ENCODE peak calls at places on chromosomes 12 and 14, in seven cellular contexts. F, K, C, B, M, Q and V are unnamed samples.

GRCh38 chr12:76964784-76965571 is 86.2 kb upstream of the CSRP2 start:
- DNase-seq in F (no peak), B (no peak), C (no peak), Q (no peak), K (no peak), M (no peak), V (no peak)

GRCh38 chr14:85528882-85529585 is 910 bp upstream of the FLRT2 start:
- DNase-seq in B (peak), C (no peak), F (no peak), K (peak), M (peak), Q (peak), V (no peak)

GRCh38 chr12:82877963-82878362 is 191.3 kb downstream of the TMTC2 start:
- DNase-seq in B (no peak), F (no peak), C (no peak), M (no peak), K (no peak), Q (no peak), V (no peak)

GRCh38 chr14:22572562-22573058 is 16.4 kb downstream of the DAD1 start:
- DNase-seq in F (no peak), K (no peak), M (no peak), B (peak), Q (peak), C (no peak), V (no peak)

GRCh38 chr14:54652890-54653201 is 85.9 kb downstream of the SAMD4A start:
- DNase-seq in B (no peak), C (no peak), F (no peak), M (no peak), K (no peak), Q (no peak), V (no peak)

GRCh38 chr14:55077691-55078151 is 26.3 kb downstream of the MAPK1IP1L start:
- DNase-seq in F (no peak), Q (peak), M (no peak), K (peak), C (no peak), B (peak), V (no peak)

GRCh38 chr14:73235531-73236155 is 1.7 kb upstream of the PAPLN start:
- DNase-seq in B (peak), F (no peak), C (no peak), M (peak), K (no peak), Q (peak), V (no peak)

GRCh38 chr12:39835517-39836489 is 216.2 kb upstream of the ABCD2 start:
- DNase-seq in C (no peak), F (no peak), M (no peak), B (no peak), K (no peak), Q (no peak), V (no peak)

GRCh38 chr12:32702470-32702869 is 23.4 kb downstream of the DNM1L start:
- DNase-seq in F (no peak), Q (no peak), B (peak), C (no peak), M (no peak), K (no peak), V (no peak)

GRCh38 chr12:94649349-94650142 is 811 bp downstream of the TMCC3 start:
- DNase-seq in C (peak), B (peak), M (no peak), K (peak), Q (peak), F (no peak), V (no peak)

GRCh38 chr14:33847066-33847465 is 103.8 kb downstream of the EGLN3 start:
- DNase-seq in C (no peak), Q (no peak), K (no peak), F (no peak), M (no peak), B (no peak), V (no peak)

DNA sequence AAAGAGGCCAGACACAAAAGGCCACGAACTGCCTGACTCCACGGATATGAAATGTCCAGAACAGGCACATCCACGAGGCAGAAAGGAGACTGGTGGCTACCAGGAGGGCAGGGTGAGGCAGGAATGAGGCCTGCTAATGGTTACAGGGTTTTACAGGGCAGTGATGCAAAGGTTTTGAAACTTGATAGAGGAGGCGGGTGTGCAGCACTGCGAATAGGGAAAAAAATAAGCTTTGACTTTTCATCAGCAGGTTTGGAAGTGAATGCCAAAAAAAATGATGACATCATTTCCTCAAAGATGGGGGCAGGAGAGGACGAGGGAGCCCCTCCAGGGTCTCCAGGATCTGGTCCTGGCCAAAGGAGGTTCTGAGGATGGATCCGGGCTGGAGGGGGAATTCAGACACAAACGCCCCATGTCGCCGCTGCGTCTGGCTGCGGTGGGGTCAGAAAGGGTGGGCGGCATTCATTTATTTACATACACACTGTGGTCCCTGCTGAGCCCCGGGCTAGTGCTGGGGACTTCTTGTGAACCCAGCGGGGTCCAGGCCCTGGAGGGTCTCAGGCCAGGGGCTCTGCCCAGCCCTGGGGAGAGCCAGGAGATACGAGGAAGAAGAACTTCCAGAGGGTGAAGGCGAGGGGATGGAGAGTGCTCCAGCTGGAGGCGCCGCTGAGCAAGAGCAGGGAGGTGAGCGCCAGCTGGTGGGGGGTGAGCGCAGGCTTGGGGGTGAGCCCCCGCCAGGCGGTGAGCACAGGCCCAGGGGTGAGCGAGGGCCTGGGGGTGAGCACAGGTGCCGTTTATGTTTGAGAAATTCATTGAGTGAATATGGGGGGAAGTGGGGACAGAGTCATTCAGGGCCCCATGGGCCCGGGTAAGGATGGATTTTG is 68.3 kb downstream of the NCOR2 start:
- DNase-seq in K (no peak), C (no peak), F (no peak), B (peak), M (peak), Q (no peak), V (no peak)
- TF ChIP-seq CTCF in K (no peak), C (no peak), F (no peak), B (peak), M (peak), Q (no peak), V (peak)

GRCh38 chr12:43937947-43938346 is 102.1 kb downstream of the TMEM117 start:
- DNase-seq in Q (peak), C (no peak), B (peak), F (no peak), M (peak), K (no peak), V (no peak)
- TF ChIP-seq CTCF in Q (peak), C (no peak), B (peak), F (no peak), M (peak), K (no peak), V (peak)

DNA sequence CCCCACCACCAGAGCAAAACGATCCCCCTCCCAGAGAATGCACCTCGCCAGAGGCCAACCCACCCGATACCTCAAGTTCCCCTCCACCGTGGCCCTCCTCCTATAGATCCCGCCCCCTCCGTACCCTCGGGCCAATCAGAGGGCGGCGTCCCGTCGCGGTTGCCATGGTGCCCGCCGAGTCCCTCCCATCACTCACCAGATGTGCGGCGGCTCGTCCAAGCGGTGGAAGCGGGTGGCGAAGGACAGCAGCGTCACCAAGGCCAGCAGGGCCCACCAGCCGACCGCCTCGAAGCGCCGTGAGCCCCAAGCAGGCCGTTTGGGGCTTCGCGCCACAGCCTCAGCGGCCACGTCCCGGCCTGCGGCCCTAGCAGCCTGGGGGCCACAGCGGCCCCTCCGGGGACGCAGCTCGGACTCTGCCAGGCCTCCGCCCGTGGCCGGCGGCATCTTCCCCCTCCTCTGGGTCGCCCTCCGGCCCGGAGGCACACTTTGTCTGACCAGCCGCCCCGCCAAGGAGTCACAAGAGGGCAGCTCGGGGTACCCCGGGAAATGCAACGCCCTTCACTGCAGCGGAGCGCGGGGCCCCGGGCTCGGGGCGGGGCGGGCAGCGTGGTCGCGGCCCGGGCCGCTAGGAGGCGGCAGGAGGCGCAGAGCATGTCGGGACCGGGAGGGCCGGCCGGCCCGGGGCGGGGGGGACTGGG is at the start of gene POMT2:
- DNase-seq in F (peak), Q (peak), C (peak), B (peak), M (peak), K (peak), V (peak)
- TF ChIP-seq CTCF in F (no peak), Q (peak), C (peak), B (no peak), M (peak), K (peak), V (peak)

GRCh38 chr12:69091447-69092022 is 147.8 kb upstream of the CPSF6 start:
- DNase-seq in C (no peak), B (no peak), F (no peak), Q (no peak), M (no peak), K (no peak), V (no peak)
- TF ChIP-seq CTCF in C (no peak), B (no peak), F (no peak), Q (no peak), M (no peak), K (no peak), V (peak)

GRCh38 chr14:100639280-100639679 is 52.1 kb upstream of the BEGAIN start:
- DNase-seq in M (no peak), Q (no peak), K (no peak), F (no peak), C (no peak), B (no peak), V (no peak)

GRCh38 chr14:100644383-100644782 is 57.2 kb upstream of the BEGAIN start:
- DNase-seq in Q (no peak), C (no peak), M (no peak), F (no peak), K (no peak), B (no peak), V (no peak)

GRCh38 chr14:100641274-100641860 is 54.1 kb upstream of the BEGAIN start:
- DNase-seq in F (no peak), C (no peak), Q (no peak), B (no peak), M (no peak), K (no peak), V (no peak)

GRCh38 chr14:100638211-100638855 is 51.1 kb upstream of the BEGAIN start:
- DNase-seq in M (no peak), C (no peak), B (no peak), Q (no peak), F (no peak), K (no peak), V (no peak)

GRCh38 chr14:100640481-100641273 is 53.5 kb upstream of the BEGAIN start:
- DNase-seq in Q (no peak), K (no peak), B (no peak), M (no peak), C (peak), F (no peak), V (no peak)
- TF ChIP-seq CTCF in Q (no peak), K (no peak), B (no peak), M (no peak), C (peak), F (no peak), V (peak)

GRCh38 chr14:20989787-20990600 is at the start of gene METTL17:
- DNase-seq in F (peak), Q (peak), B (peak), K (peak), C (peak), M (peak), V (peak)
- TF ChIP-seq CTCF in F (peak), Q (peak), B (peak), K (peak), C (no peak), M (peak), V (peak)